ENCODE peak calls at places on chromosomes 16 and 17, in eight cellular contexts. J is HFFc6; U is testis; R is T47D; K is ELR; E is activated T-cell treated with anti-CD3 and anti-CD28 coated beads for 4 hours; P is lower leg skin; V is effector memory CD4-positive, alpha-beta T cell. C is an unnamed sample.

GRCh38 chr17:29590979-29591736 is 1.7 kb upstream of the GIT1 start:
- DNase-seq in U (peak), E (peak), K (peak), P (peak), J (peak), R (no peak), V (no peak), C (no peak)

GRCh38 chr16:3953728-3954410 is 73.4 kb upstream of the CREBBP start:
- DNase-seq in U (no peak), K (no peak), R (no peak), V (no peak), J (no peak), E (no peak), P (no peak), C (peak)

GRCh38 chr17:4446326-4447051 is 12.7 kb downstream of the SPNS3 start:
- DNase-seq in P (no peak), J (no peak), E (no peak), U (no peak), V (no peak), R (no peak), K (no peak), C (no peak)

GRCh38 chr16:1759511-1759910 is 11.8 kb downstream of the NME3 start:
- DNase-seq in J (no peak), V (no peak), R (no peak), K (no peak), U (no peak), P (no peak), E (no peak), C (no peak)

GRCh38 chr16:79601092-79601977 is 798 bp upstream of the MAF start:
- DNase-seq in K (no peak), P (peak), E (no peak), U (peak), J (no peak), R (peak), V (peak), C (peak)

GRCh38 chr17:57051886-57052342 is 33.1 kb upstream of the AKAP1 start:
- DNase-seq in V (no peak), E (no peak), K (no peak), J (no peak), R (no peak), U (no peak), P (no peak), C (no peak)

GRCh38 chr16:82832861-82833260 is 206.1 kb downstream of the CDH13 start:
- DNase-seq in R (no peak), U (no peak), K (peak), E (no peak), J (peak), P (no peak), V (no peak), C (no peak)

GRCh38 chr16:2528161-2529060 is 2.8 kb downstream of the CEMP1 start:
- DNase-seq in U (no peak), E (no peak), P (no peak), K (no peak), J (no peak), R (no peak), V (no peak), C (no peak)

GRCh38 chr16:75264999-75265910 is 13.8 kb upstream of the BCAR1 start:
- DNase-seq in K (peak), V (no peak), J (no peak), E (no peak), U (no peak), R (no peak), P (peak), C (peak)

GRCh38 chr17:2580156-2580555 is 13.3 kb upstream of the PAFAH1B1 start:
- DNase-seq in P (peak), E (no peak), U (no peak), J (no peak), K (no peak), V (no peak), R (no peak), C (no peak)